ENCODE peak calls at places on chromosomes 6 and 20, in five cellular contexts. Y is GM20000, R is fibroblast of lung, H is transverse colon, X is A549. D is an unnamed sample.
A peak's percentile ranks its signal among the peaks of the same experiment; 100 is the strongest.

GRCh38 chr20:50193851-50194830 is 3.5 kb downstream of the CEBPB start:
- DNase-seq in Y (no peak), R (peak; percentile 12), H (no peak), X (peak; percentile 31), D (no peak)

GRCh38 chr20:32355417-32355841 is 2.7 kb upstream of the ASXL1 start:
- DNase-seq in Y (peak; percentile 55), R (no peak), H (no peak), X (no peak), D (no peak)

GRCh38 chr6:103783344-103783743 is 1076.4 kb downstream of the HACE1 start:
- DNase-seq in Y (no peak), R (peak; percentile 1), H (no peak), X (no peak), D (no peak)

GRCh38 chr6:110799181-110799580 is 16.1 kb downstream of the CDK19 start:
- DNase-seq in Y (no peak), R (no peak), H (no peak), X (no peak), D (no peak)

GRCh38 chr20:13009682-13010406 is 1.1 kb downstream of the SPTLC3 start:
- DNase-seq in Y (peak; percentile 59), R (peak; percentile 97), H (peak; percentile 30), X (no peak), D (no peak)

GRCh38 chr20:58668901-58669286 is 17.8 kb downstream of the STX16 start:
- DNase-seq in Y (no peak), R (no peak), H (no peak), X (no peak), D (no peak)

GRCh38 chr6:107488875-107489635 is 862 bp upstream of the SOBP start:
- DNase-seq in Y (peak; percentile 56), R (no peak), H (no peak), X (peak; percentile 32), D (no peak)

GRCh38 chr20:61560361-61560853 is 308.3 kb downstream of the CDH4 start:
- DNase-seq in Y (no peak), R (peak; percentile 53), H (peak; percentile 11), X (peak; percentile 42), D (no peak)

GRCh38 chr6:105789935-105790334 is 296.2 kb upstream of the PRDM1 start:
- DNase-seq in Y (no peak), R (no peak), H (no peak), X (no peak), D (no peak)

DNA sequence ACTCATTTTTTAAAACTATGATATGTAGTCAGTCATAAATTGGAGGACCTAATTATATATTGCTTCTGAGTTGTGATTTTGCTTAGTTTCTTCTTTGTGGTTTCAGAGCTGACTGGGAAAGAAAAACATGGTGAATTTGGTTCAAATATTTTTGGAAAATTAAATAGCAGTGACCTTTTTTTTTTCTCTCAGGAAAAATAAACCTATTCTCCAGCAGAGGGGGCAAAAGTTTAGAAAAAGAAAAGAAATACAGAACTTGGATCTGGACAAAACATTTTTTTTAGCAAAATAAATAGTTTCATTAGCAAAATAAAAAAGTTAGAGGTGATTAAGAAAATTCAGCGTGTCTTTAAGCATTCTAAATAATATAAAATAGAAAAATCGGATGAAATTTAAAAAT is 10.2 kb downstream of the COL10A1 start:
- DNase-seq in Y (no peak), R (no peak), H (no peak), X (no peak), D (no peak)
- TF ChIP-seq CTCF in Y (no peak), R (no peak), H (no peak), X (peak; percentile 39), D (no peak)

GRCh38 chr6:15999201-15999600 is 129.7 kb upstream of the MYLIP start:
- DNase-seq in Y (no peak), R (no peak), H (no peak), X (no peak), D (no peak)

GRCh38 chr6:16001158-16001557 is 127.7 kb upstream of the MYLIP start:
- DNase-seq in Y (no peak), R (no peak), H (no peak), X (no peak), D (no peak)

GRCh38 chr6:15994814-15995459 is 133.9 kb upstream of the MYLIP start:
- DNase-seq in Y (no peak), R (no peak), H (no peak), X (no peak), D (no peak)

GRCh38 chr6:15996030-15996429 is 132.9 kb upstream of the MYLIP start:
- DNase-seq in Y (no peak), R (no peak), H (no peak), X (no peak), D (no peak)

DNA sequence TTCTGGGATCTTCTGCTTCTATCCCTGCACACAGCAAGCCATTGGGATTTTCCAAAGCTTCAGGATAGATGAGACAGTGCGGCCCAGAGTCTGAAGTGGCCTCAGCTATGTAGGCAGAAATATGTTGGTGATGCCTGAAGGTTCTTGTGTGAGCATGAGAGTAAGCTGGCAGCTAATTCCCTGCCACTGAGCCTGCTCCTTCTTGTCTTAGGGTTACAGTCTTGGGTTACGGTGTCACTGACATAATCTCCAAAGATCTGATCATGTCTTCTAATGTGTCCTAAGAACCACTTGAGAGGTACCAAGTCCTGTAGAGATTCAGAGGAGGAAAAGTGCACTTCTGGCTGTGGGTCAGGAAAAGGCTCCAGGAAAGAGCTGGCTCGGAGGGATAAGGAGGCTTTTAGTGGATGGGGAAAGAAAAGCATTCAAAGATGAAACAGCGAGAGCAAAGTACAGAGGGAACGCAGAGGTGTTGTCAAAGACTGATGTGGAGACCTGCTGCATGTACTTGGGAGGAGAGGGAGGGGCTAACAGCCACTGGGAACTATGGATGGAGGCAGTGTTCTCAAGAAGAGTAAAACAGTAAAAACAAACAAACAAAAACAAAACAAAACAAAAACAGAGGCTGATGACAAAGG is 131.0 kb upstream of the MYLIP start:
- DNase-seq in Y (no peak), R (no peak), H (no peak), X (no peak), D (no peak)
- TF ChIP-seq CTCF in Y (no peak), R (no peak), H (no peak), X (no peak), D (no peak)

GRCh38 chr20:38338849-38339520 is 7.3 kb upstream of the LBP start:
- DNase-seq in Y (no peak), R (no peak), H (no peak), X (no peak), D (no peak)
- TF ChIP-seq CTCF in Y (no peak), R (peak; percentile 10), H (no peak), X (no peak), D (no peak)

DNA sequence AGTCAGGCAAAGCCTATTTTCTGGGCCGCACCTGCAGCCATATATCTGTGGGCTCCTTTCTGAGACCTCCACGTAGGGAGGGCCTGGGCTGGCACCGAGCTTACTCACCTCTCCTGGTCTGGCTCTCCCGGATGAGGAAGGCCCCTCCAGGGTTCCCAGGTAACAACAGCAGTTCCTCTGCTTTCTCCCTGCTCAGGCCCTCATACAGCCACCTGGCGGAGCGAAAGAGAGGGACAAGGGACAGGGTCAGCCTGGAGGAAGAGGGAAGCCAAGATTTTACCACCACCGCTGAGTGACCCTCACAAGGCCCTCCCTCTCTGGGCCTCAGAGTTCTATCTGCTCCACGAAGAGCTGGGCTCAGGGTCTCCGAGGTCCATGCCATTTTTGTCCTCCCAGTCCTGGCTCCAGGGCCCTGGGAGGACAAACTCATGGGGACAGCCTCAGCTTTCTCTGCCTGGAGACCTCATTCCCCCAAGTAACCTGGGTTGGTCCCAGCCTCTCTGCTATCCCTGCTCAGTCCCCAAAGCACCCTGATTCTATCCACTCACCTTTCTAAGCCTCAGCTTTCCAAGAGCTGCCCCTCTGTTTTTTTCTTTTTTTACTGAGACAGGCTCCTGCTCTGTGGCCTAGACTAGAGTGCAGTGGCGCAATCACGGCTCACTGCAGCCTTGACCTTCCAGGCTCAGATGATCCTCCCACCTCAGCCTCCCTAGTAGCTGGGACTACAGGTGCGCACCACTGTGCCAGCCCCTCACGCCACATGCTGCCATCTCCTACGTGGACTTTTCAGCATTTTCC is 13.3 kb downstream of the SLA2 start:
- DNase-seq in Y (no peak), R (no peak), H (no peak), X (no peak), D (no peak)
- TF ChIP-seq CTCF in Y (no peak), R (no peak), H (no peak), X (no peak), D (no peak)

DNA sequence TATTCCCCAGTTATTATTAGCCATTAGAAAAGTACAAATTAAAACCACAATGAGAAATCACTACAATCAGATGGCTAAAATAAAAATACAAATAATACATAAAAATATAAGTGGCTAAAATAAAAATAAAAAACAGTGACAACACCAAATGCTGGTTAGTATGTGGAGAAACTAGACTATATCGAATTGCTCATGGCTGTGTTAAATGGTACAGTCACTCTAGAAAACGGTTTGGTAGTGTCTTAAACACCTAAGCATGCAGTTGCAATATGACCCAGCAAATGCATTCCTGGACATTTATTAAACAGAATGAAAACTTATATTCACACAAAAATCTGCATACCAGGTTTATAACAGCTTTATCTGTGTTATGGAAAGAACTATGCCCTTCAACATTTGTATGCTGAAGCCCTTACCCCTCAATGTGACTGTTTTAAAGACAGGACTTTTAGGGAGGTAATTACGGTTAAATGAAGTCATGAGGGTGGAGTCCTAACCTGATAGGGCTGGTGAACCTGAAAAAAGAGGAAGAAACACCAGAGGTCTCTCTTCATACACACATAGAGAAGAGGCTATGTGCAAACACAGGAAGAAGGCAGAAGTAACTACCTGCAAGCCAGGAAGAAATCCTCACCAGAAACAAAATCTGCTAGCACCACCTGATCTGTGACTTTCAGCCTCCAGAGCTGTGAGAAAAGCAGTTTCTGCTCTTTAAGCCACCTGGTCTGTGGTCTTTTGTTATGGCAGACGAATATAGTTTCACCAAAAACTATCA is 84.9 kb downstream of the ASCC3 start:
- DNase-seq in Y (peak; percentile 10), R (no peak), H (no peak), X (no peak), D (no peak)
- TF ChIP-seq CTCF in Y (no peak), R (no peak), H (no peak), X (no peak), D (no peak)

GRCh38 chr20:35604444-35604750 is 11.2 kb upstream of the SPAG4 start:
- DNase-seq in Y (no peak), R (no peak), H (peak; percentile 65), X (no peak), D (no peak)
- TF ChIP-seq CTCF in Y (peak; percentile 40), R (peak; percentile 13), H (peak; percentile 33), X (peak; percentile 37), D (no peak)

GRCh38 chr20:52224920-52225319 is 33.3 kb upstream of the ZFP64 start:
- DNase-seq in Y (no peak), R (no peak), H (no peak), X (no peak), D (no peak)

GRCh38 chr20:52217689-52218395 is 26.3 kb upstream of the ZFP64 start:
- DNase-seq in Y (no peak), R (no peak), H (no peak), X (no peak), D (no peak)

GRCh38 chr20:52219441-52219840 is 27.9 kb upstream of the ZFP64 start:
- DNase-seq in Y (no peak), R (no peak), H (no peak), X (peak; percentile 22), D (no peak)
- TF ChIP-seq CTCF in Y (no peak), R (no peak), H (no peak), X (no peak), D (no peak)